ENCODE peak calls at places on chromosomes 1 and 21, in seven cellular contexts. D, G, A, R, X, B and E are unnamed samples.

GRCh38 chr1:50667710-50668356 is 244.6 kb upstream of the DMRTA2 start:
- DNase-seq in D (no peak), G (no peak), A (no peak), R (no peak), X (no peak), B (no peak), E (no peak)

GRCh38 chr1:81650741-81651140 is 150.0 kb upstream of the ADGRL2 start:
- DNase-seq in D (no peak), G (no peak), A (no peak), R (no peak), X (no peak), B (no peak), E (no peak)

GRCh38 chr1:233627376-233627775 is 13.5 kb downstream of the KCNK1 start:
- DNase-seq in D (no peak), G (no peak), A (no peak), R (no peak), X (no peak), B (no peak), E (no peak)

GRCh38 chr1:150791587-150791986 is 16.5 kb downstream of the CTSK start:
- DNase-seq in D (no peak), G (no peak), A (no peak), R (no peak), X (no peak), B (no peak), E (no peak)

GRCh38 chr1:199691540-199691939 is 336.0 kb upstream of the NR5A2 start:
- DNase-seq in D (no peak), G (no peak), A (peak; percentile 64), R (no peak), X (no peak), B (peak; percentile 60), E (no peak)

GRCh38 chr1:235075955-235076308 is 52.7 kb downstream of the TOMM20 start:
- DNase-seq in D (no peak), G (no peak), A (no peak), R (no peak), X (no peak), B (no peak), E (no peak)

GRCh38 chr21:44522753-44523204 is 17.2 kb downstream of the KRTAP10-1 start:
- DNase-seq in D (no peak), G (no peak), A (no peak), R (no peak), X (no peak), B (no peak), E (no peak)

GRCh38 chr1:179860667-179861066 is 16.9 kb downstream of the TOR1AIP2 start:
- DNase-seq in D (no peak), G (no peak), A (no peak), R (no peak), X (no peak), B (no peak), E (no peak)

GRCh38 chr1:236808005-236808404 is 12.9 kb downstream of the MTR start:
- DNase-seq in D (no peak), G (no peak), A (no peak), R (no peak), X (no peak), B (no peak), E (no peak)

GRCh38 chr1:243842978-243843490 is 7.0 kb downstream of the AKT3 start:
- DNase-seq in D (no peak), G (no peak), A (peak; percentile 70), R (no peak), X (peak; percentile 33), B (peak; percentile 70), E (no peak)

GRCh38 chr1:172931340-172931739 is 119.4 kb downstream of the TNFSF18 start:
- DNase-seq in D (no peak), G (no peak), A (no peak), R (no peak), X (no peak), B (no peak), E (no peak)

GRCh38 chr1:246295968-246296367 is 211.1 kb downstream of the SMYD3 start:
- DNase-seq in D (no peak), G (no peak), A (no peak), R (no peak), X (no peak), B (no peak), E (no peak)

GRCh38 chr1:89808429-89809117 is 12.3 kb upstream of the LRRC8D start:
- DNase-seq in D (no peak), G (no peak), A (peak; percentile 99), R (no peak), X (no peak), B (peak; percentile 62), E (no peak)

GRCh38 chr1:21603177-21604138 is 65.7 kb downstream of the RAP1GAP start:
- DNase-seq in D (no peak), G (no peak), A (no peak), R (no peak), X (no peak), B (no peak), E (no peak)

GRCh38 chr1:234879157-234880080 is 249.2 kb downstream of the TOMM20 start:
- DNase-seq in D (no peak), G (no peak), A (no peak), R (no peak), X (no peak), B (no peak), E (no peak)

GRCh38 chr1:159030311-159030710 is 20.6 kb downstream of the IFI16 start:
- DNase-seq in D (no peak), G (no peak), A (no peak), R (no peak), X (no peak), B (no peak), E (no peak)

GRCh38 chr21:32173106-32173755 is 105.6 kb downstream of the MIS18A start:
- DNase-seq in D (no peak), G (no peak), A (no peak), R (no peak), X (no peak), B (no peak), E (no peak)

GRCh38 chr21:41071410-41071809 is 96.5 kb upstream of the BACE2 start:
- DNase-seq in D (no peak), G (no peak), A (no peak), R (no peak), X (no peak), B (no peak), E (peak; percentile 11)

GRCh38 chr1:50180367-50180766 is 71.6 kb downstream of the ELAVL4 start:
- DNase-seq in D (no peak), G (no peak), A (no peak), R (no peak), X (no peak), B (no peak), E (no peak)

GRCh38 chr1:56029329-56030003 is 549.9 kb downstream of the PLPP3 start:
- DNase-seq in D (peak; percentile 19), G (no peak), A (no peak), R (peak; percentile 8), X (no peak), B (no peak), E (peak; percentile 9)

GRCh38 chr1:93753766-93754763 is 72.4 kb upstream of the BCAR3 start:
- DNase-seq in D (no peak), G (no peak), A (peak; percentile 94), R (no peak), X (no peak), B (peak; percentile 84), E (no peak)

GRCh38 chr21:38804617-38805281 is 980 bp upstream of the ETS2 start:
- DNase-seq in D (peak; percentile 87), G (peak; percentile 61), A (peak; percentile 70), R (peak; percentile 86), X (peak; percentile 72), B (peak; percentile 72), E (peak; percentile 74)

GRCh38 chr1:72007312-72007711 is 275.0 kb downstream of the NEGR1 start:
- DNase-seq in D (no peak), G (no peak), A (no peak), R (no peak), X (no peak), B (no peak), E (no peak)

GRCh38 chr21:36408568-36408967 is 23.4 kb downstream of the CHAF1B start:
- DNase-seq in D (no peak), G (no peak), A (no peak), R (no peak), X (no peak), B (no peak), E (no peak)
- H3K36me3 ChIP-seq in D (no peaks in the 10 kb centered on the region), G (no peaks in the 10 kb centered on the region), A (no peaks in the 10 kb centered on the region), R (no peaks in the 10 kb centered on the region), X (no peaks in the 10 kb centered on the region), B (peaks cover 44% of the 10 kb centered on the region), E (peaks cover 4% of the 10 kb centered on the region)

DNA sequence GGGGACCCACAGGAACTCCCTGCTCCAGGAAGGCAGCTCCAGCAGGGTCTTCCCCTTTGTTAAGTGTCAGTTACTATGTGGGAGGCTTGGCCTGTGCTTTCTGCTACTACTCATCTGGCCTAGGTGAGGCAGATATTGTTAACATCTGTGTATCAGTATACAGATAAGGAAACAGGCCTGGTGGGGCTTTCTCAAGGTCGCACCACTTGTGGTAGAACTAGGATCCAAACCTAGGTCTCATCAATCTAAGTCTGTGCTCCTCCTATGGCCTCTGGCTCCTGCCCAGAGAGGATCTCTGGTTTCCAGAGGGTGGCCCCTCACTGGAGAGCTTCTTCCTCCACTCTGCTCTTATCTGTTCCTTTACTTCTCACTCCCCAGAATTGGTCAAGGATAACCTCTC is 5.5 kb downstream of the KCNC4 start:
- DNase-seq in D (no peak), G (no peak), A (no peak), R (no peak), X (no peak), B (no peak), E (no peak)
- H3K36me3 ChIP-seq in D (no peaks in the 10 kb centered on the region), G (no peaks in the 10 kb centered on the region), A (no peaks in the 10 kb centered on the region), R (no peaks in the 10 kb centered on the region), X (no peaks in the 10 kb centered on the region), B (no peaks in the 10 kb centered on the region), E (no peaks in the 10 kb centered on the region)

DNA sequence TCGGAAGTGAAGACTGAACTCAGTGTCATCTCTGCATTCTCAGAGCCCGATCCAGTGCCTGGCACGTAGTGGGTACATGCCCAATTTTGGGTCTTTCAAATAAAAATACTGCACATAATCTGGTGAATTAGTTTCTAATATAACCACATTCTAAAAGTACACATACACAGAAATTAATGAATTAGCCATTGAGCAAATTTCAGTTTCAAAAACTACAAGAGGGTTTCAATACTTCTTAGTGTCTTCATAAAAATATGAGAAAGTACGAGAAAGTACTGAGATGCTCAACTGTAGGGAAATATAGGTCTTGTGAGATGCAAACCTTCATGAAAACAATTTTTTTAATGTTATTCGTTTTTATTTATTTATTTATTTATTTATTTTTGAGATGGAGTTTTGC is 86.9 kb downstream of the SMYD2 start:
- DNase-seq in D (no peak), G (no peak), A (no peak), R (no peak), X (no peak), B (no peak), E (no peak)
- H3K36me3 ChIP-seq in D (no peaks in the 10 kb centered on the region), G (no peaks in the 10 kb centered on the region), A (no peaks in the 10 kb centered on the region), R (no peaks in the 10 kb centered on the region), X (no peaks in the 10 kb centered on the region), B (peaks cover 82% of the 10 kb centered on the region), E (peaks cover 2% of the 10 kb centered on the region)

GRCh38 chr1:154992721-154993571 is 440 bp upstream of the LENEP start:
- DNase-seq in D (no peak), G (no peak), A (no peak), R (no peak), X (no peak), B (no peak), E (no peak)

GRCh38 chr1:154987326-154987725 is 4.2 kb downstream of the FLAD1 start:
- DNase-seq in D (no peak), G (no peak), A (peak; percentile 74), R (no peak), X (no peak), B (no peak), E (no peak)

GRCh38 chr1:154989195-154989860 is 4.1 kb upstream of the LENEP start:
- DNase-seq in D (no peak), G (no peak), A (no peak), R (no peak), X (no peak), B (no peak), E (no peak)

GRCh38 chr1:154988053-154988954 is 5.1 kb upstream of the LENEP start:
- DNase-seq in D (no peak), G (no peak), A (no peak), R (no peak), X (no peak), B (no peak), E (no peak)

GRCh38 chr1:154990276-154990675 is 3.1 kb upstream of the LENEP start:
- DNase-seq in D (no peak), G (no peak), A (no peak), R (no peak), X (no peak), B (no peak), E (no peak)
- H3K36me3 ChIP-seq in D (peaks cover 7% of the 10 kb centered on the region), G (no peaks in the 10 kb centered on the region), A (peaks cover 18% of the 10 kb centered on the region), R (no peaks in the 10 kb centered on the region), X (no peaks in the 10 kb centered on the region), B (peaks cover 45% of the 10 kb centered on the region), E (no peaks in the 10 kb centered on the region)